ENCODE peak calls at places on chromosomes 7 and 10, in five cellular contexts. H is fibroblast of pulmonary artery, R is HCT116, W is PC-3, Y is BE2C. O is an unnamed sample.

GRCh38 chr10:88386878-88387773 is 196.0 kb downstream of the RNLS start:
- DNase-seq in H (peak), R (peak), W (no peak), Y (peak), O (no peak)

GRCh38 chr10:126972622-126973414 is 67.6 kb downstream of the DOCK1 start:
- DNase-seq in H (peak), R (no peak), W (no peak), Y (no peak), O (no peak)

GRCh38 chr10:130652544-130652943 is 516.4 kb downstream of the GLRX3 start:
- DNase-seq in H (no peak), R (no peak), W (no peak), Y (no peak), O (no peak)

GRCh38 chr10:119241066-119241465 is 33.7 kb downstream of the GRK5 start:
- DNase-seq in H (no peak), R (no peak), W (no peak), Y (no peak), O (no peak)

GRCh38 chr10:114743552-114744231 is 77.9 kb upstream of the FHIP2A start:
- DNase-seq in H (no peak), R (no peak), W (no peak), Y (no peak), O (no peak)

GRCh38 chr10:49260636-49261296 is 38.2 kb upstream of the C10orf71 start:
- DNase-seq in H (no peak), R (no peak), W (no peak), Y (no peak), O (no peak)

GRCh38 chr10:29517352-29517923 is 117.3 kb downstream of the SVIL start:
- DNase-seq in H (peak), R (peak), W (peak), Y (peak), O (peak)

GRCh38 chr7:106416430-106416829 is 131.6 kb upstream of the NAMPT start:
- DNase-seq in H (no peak), R (no peak), W (no peak), Y (no peak), O (no peak)

GRCh38 chr10:4650572-4650971 is 175.4 kb upstream of the AKR1E2 start:
- DNase-seq in H (no peak), R (no peak), W (no peak), Y (no peak), O (no peak)

GRCh38 chr10:49332333-49332732 is 33.4 kb downstream of the C10orf71 start:
- DNase-seq in H (no peak), R (no peak), W (no peak), Y (no peak), O (no peak)

DNA sequence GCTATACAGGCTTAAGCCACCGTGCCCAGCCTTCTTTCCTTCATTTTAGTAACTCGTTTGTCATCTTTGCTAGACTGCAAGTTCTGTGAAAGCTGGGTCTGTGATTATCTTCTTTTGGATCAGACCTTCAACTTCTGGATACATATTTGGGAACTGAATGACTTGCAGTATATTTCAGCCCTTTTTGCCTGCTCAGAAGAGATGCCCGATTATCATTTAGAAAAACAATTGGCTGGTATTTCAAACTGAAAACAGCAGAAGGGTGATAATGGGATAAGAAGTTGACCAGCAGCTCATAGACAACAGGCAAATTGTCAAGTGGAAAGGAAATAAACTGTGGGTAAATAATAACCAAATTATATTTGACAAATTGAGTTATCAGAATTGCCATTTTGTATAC is 14.6 kb downstream of the RSBN1L start:
- DNase-seq in H (no peak), R (no peak), W (no peak), Y (no peak), O (no peak)
- TF ChIP-seq CTCF in H (no peak), R (no peak), W (no peak), Y (no peak), O (no peak)

GRCh38 chr7:70114854-70115253 is 516.6 kb downstream of the AUTS2 start:
- DNase-seq in H (no peak), R (no peak), W (no peak), Y (no peak), O (no peak)

GRCh38 chr7:70113078-70113477 is 514.8 kb downstream of the AUTS2 start:
- DNase-seq in H (no peak), R (no peak), W (no peak), Y (no peak), O (no peak)

GRCh38 chr7:70116244-70116643 is 518.0 kb downstream of the AUTS2 start:
- DNase-seq in H (no peak), R (no peak), W (no peak), Y (no peak), O (no peak)

GRCh38 chr7:70116867-70117266 is 518.6 kb downstream of the AUTS2 start:
- DNase-seq in H (no peak), R (no peak), W (no peak), Y (no peak), O (no peak)

GRCh38 chr7:70113543-70113942 is 515.3 kb downstream of the AUTS2 start:
- DNase-seq in H (no peak), R (no peak), W (no peak), Y (no peak), O (no peak)
- TF ChIP-seq CTCF in H (no peak), R (no peak), W (no peak), Y (no peak), O (no peak)

GRCh38 chr10:124256151-124256550 is 162.6 kb downstream of the OAT start:
- DNase-seq in H (no peak), R (no peak), W (no peak), Y (no peak), O (no peak)

GRCh38 chr10:124262971-124263370 is 155.8 kb downstream of the OAT start:
- DNase-seq in H (no peak), R (no peak), W (no peak), Y (no peak), O (no peak)

GRCh38 chr10:124255556-124255955 is 162.2 kb upstream of the CHST15 start:
- DNase-seq in H (no peak), R (no peak), W (no peak), Y (no peak), O (no peak)

GRCh38 chr10:124262249-124262865 is 156.4 kb downstream of the OAT start:
- DNase-seq in H (peak), R (no peak), W (peak), Y (no peak), O (no peak)

GRCh38 chr10:124259139-124259825 is 159.4 kb downstream of the OAT start:
- DNase-seq in H (peak), R (peak), W (peak), Y (peak), O (no peak)
- TF ChIP-seq CTCF in H (peak), R (peak), W (peak), Y (peak), O (no peak)

DNA sequence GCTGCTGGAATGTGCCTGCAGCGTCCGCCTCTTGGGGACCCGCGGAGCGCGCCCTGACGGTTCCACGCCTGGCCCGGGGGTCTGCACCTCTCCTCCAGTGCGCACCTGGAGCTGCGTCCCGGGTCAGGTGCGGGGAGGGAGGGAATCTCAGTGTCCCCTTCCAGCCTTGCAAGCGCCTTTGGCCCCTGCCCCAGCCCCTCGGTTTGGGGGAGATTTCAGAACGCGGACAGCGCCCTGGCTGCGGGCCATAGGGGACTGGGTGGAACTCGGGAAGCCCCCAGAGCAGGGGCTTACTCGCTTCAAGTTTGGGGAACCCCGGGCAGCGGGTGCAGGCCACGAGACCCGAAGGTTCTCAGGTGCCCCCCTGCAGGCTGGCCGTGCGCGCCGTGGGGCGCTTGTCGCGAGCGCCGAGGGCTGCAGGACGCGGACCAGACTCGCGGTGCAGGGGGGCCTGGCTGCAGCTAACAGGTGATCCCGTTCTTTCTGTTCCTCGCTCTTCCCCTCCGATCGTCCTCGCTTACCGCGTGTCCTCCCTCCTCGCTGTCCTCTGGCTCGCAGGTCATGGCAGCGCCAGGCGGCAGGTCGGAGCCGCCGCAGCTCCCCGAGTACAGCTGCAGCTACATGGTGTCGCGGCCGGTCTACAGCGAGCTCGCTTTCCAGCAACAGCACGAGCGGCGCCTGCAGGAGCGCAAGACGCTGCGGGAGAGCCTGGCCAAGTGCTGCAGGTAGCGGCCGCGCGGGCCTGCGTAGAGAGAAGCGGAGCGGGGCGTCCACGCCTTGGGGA is 645 bp downstream of the SLC26A4 start:
- DNase-seq in H (peak), R (no peak), W (peak), Y (peak), O (peak)
- TF ChIP-seq CTCF in H (peak), R (no peak), W (peak), Y (peak), O (no peak)

GRCh38 chr7:22082553-22082885 is 136.8 kb upstream of the CDCA7L start:
- DNase-seq in H (peak), R (no peak), W (no peak), Y (no peak), O (no peak)
- TF ChIP-seq CTCF in H (no peak), R (no peak), W (no peak), Y (no peak), O (no peak)

GRCh38 chr7:135349746-135350145 is 116.1 kb downstream of the STRA8 start:
- DNase-seq in H (no peak), R (no peak), W (no peak), Y (no peak), O (no peak)

GRCh38 chr7:135355377-135356048 is 121.9 kb downstream of the STRA8 start:
- DNase-seq in H (no peak), R (no peak), W (no peak), Y (no peak), O (no peak)

GRCh38 chr7:135353832-135354231 is 120.2 kb downstream of the STRA8 start:
- DNase-seq in H (peak), R (no peak), W (no peak), Y (no peak), O (no peak)

GRCh38 chr7:135352285-135352684 is 118.6 kb downstream of the STRA8 start:
- DNase-seq in H (no peak), R (no peak), W (no peak), Y (no peak), O (no peak)
- TF ChIP-seq CTCF in H (no peak), R (peak), W (peak), Y (no peak), O (no peak)

GRCh38 chr7:111094387-111094786 is 3.5 kb downstream of the LRRN3 start:
- DNase-seq in H (no peak), R (no peak), W (no peak), Y (no peak), O (no peak)

GRCh38 chr7:111096997-111097396 is 6.1 kb downstream of the LRRN3 start:
- DNase-seq in H (no peak), R (no peak), W (no peak), Y (peak), O (no peak)

GRCh38 chr7:111098926-111099250 is 8.0 kb downstream of the LRRN3 start:
- DNase-seq in H (no peak), R (no peak), W (no peak), Y (no peak), O (no peak)

GRCh38 chr7:111101856-111102646 is 11.1 kb downstream of the LRRN3 start:
- DNase-seq in H (no peak), R (no peak), W (no peak), Y (peak), O (no peak)

DNA sequence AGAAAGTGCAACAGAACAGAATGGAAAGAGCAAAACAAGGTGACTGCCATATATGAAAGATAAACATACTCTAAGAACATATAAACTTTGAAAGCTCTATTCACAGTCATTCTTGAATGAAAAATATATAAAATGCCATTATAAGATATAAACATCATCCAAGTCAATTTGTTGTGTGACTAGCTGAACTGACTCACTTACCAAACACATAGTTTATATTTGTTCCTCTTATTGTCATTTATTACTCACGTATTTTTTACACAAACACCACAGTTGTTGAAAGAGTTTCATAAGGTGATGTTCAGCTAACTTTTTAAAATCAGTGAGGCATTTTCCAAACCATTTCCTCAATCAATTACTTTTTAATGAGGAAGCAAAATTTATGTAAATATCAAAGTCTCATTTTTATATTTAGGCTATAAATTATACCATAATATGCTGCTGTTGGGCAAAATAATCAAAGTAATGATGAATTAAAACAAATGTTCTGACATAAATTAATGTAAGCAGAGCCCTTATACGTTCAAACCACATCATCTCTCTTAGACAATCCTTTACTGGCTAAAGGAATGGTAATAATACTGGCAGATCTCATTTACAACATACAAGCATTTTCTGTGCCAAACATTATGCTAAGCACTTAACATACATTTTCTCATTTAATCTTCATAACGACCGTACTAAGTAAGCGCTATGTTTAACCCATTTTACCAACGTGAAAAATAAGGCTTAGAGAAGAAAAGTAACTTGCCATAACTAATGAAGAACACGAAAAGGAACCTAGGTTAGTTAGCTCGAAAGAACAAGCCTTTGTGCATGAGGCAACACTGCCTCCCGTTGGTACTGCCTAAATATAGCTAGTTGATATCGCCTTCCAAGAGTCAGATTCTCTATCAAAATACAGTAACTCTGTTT is 7.3 kb downstream of the LRRN3 start:
- DNase-seq in H (peak), R (peak), W (peak), Y (peak), O (peak)
- TF ChIP-seq CTCF in H (peak), R (no peak), W (peak), Y (peak), O (peak)

DNA sequence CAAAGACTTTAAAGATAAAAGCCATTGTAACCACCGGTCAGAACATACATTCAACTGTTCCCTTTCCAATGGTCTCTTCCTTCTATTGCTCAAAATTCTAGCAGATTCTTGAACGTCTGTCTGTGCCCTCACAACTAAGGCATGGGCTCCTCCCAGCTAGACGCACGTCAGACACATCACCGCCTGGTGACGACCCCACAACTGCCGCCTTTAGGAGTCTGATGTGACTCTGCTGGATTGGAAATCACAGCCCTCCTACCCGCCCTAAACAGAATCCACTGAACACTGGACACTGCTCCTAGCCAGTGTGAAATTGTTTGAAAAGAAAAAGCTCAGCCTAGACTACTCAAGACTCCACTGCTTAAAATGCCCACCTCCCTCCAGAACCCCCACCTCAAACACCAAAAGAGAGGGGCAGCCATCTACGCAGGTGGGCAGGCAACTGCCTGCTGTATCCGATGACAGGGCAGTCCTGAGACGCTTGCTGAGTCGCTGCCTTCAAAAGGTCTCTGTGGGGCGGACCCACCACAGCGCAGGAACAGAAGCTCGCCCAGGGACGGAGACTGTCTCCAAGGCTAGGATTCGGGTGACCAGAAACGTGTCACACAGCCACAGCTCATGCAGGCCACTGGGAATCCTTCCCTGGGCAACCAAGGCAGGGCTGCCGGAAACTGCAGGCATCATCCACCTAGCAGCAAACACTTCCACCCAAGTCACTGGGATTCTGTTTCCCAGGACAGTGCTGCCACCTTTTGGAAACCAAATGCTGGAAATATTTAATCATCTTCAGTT is 34.7 kb downstream of the GSDME start:
- DNase-seq in H (peak), R (no peak), W (peak), Y (peak), O (no peak)
- TF ChIP-seq CTCF in H (peak), R (peak), W (peak), Y (peak), O (no peak)

GRCh38 chr10:43386549-43386948 is 15.1 kb downstream of the FXYD4 start:
- DNase-seq in H (no peak), R (no peak), W (no peak), Y (no peak), O (no peak)
- TF ChIP-seq CTCF in H (no peak), R (no peak), W (no peak), Y (no peak), O (no peak)

GRCh38 chr7:136870799-136871487 is 2.5 kb downstream of the CHRM2 start:
- DNase-seq in H (no peak), R (no peak), W (no peak), Y (peak), O (peak)
- TF ChIP-seq CTCF in H (no peak), R (no peak), W (no peak), Y (peak), O (no peak)

O was measured in glutamatergic neuron.